ENCODE peak calls at places on chromosomes 4 and X, in five cellular contexts. L is SK-N-SH, R is HepG2, G is K562, Z is NT2/D1. H is an unnamed sample.

GRCh38 chrX:2423293-2423692 is 77.5 kb downstream of the DHRSX start:
- DNase-seq in L (no peak), R (no peak), G (no peak), Z (no peak), H (no peak)

GRCh38 chrX:18983711-18984380 is at the start of gene PHKA2:
- DNase-seq in L (peak), R (peak), G (peak), Z (peak), H (peak)

GRCh38 chr4:115763051-115763450 is 649.6 kb upstream of the NDST4 start:
- DNase-seq in L (no peak), R (no peak), G (no peak), Z (no peak), H (no peak)

GRCh38 chr4:24403263-24403662 is 181.1 kb downstream of the DHX15 start:
- DNase-seq in L (no peak), R (no peak), G (no peak), Z (no peak), H (no peak)

GRCh38 chrX:39491548-39492297 is 606.0 kb downstream of the BCOR start:
- DNase-seq in L (no peak), R (no peak), G (peak), Z (no peak), H (no peak)

GRCh38 chr4:158053086-158053485 is 119.7 kb downstream of the GASK1B start:
- DNase-seq in L (no peak), R (no peak), G (no peak), Z (no peak), H (no peak)

GRCh38 chr4:74793757-74794340 is 474 bp downstream of the BTC start:
- DNase-seq in L (peak), R (peak), G (no peak), Z (peak), H (peak)

GRCh38 chrX:38870386-38870895 is 69.2 kb downstream of the MID1IP1 start:
- DNase-seq in L (no peak), R (no peak), G (peak), Z (peak), H (no peak)

GRCh38 chr4:8524595-8525382 is 55.4 kb upstream of the GPR78 start:
- DNase-seq in L (no peak), R (no peak), G (no peak), Z (no peak), H (no peak)

GRCh38 chr4:175813841-175814240 is 1.8 kb upstream of the GPM6A start:
- DNase-seq in L (no peak), R (no peak), G (no peak), Z (no peak), H (no peak)

GRCh38 chr4:52750819-52751348 is 341 bp downstream of the ERVMER34-1 start:
- DNase-seq in L (no peak), R (no peak), G (no peak), Z (no peak), H (peak)

GRCh38 chrX:136880003-136880451 is 498 bp downstream of the RBMX start:
- DNase-seq in L (peak), R (no peak), G (peak), Z (no peak), H (no peak)

GRCh38 chr4:157781361-157781760 is 391.5 kb downstream of the GASK1B start:
- DNase-seq in L (no peak), R (no peak), G (no peak), Z (no peak), H (no peak)

GRCh38 chr4:6720202-6720699 is 4.3 kb downstream of the BLOC1S4 start:
- DNase-seq in L (peak), R (peak), G (peak), Z (no peak), H (no peak)

GRCh38 chr4:185933078-185933581 is 121.1 kb upstream of the SORBS2 start:
- DNase-seq in L (no peak), R (no peak), G (no peak), Z (no peak), H (no peak)

GRCh38 chr4:159070742-159071141 is 32.1 kb upstream of the RAPGEF2 start:
- DNase-seq in L (no peak), R (no peak), G (no peak), Z (no peak), H (no peak)

GRCh38 chr4:152959080-152959479 is 23.0 kb downstream of the FHDC1 start:
- DNase-seq in L (no peak), R (peak), G (no peak), Z (no peak), H (no peak)

GRCh38 chr4:93018243-93018642 is 714.5 kb downstream of the GRID2 start:
- DNase-seq in L (no peak), R (no peak), G (no peak), Z (no peak), H (no peak)

GRCh38 chrX:2692221-2693122 is 1.4 kb downstream of the CD99 start:
- DNase-seq in L (peak), R (no peak), G (peak), Z (no peak), H (no peak)

GRCh38 chr4:6221296-6221850 is 21.0 kb upstream of the JAKMIP1 start:
- DNase-seq in L (no peak), R (no peak), G (no peak), Z (no peak), H (no peak)

GRCh38 chrX:81301877-81302276 is 100.0 kb downstream of the SH3BGRL start:
- DNase-seq in L (no peak), R (no peak), G (no peak), Z (no peak), H (no peak)

GRCh38 chrX:34875204-34875603 is 67.4 kb upstream of the FAM47B start:
- DNase-seq in L (no peak), R (no peak), G (no peak), Z (no peak), H (no peak)

GRCh38 chrX:140572724-140573123 is 67.9 kb upstream of the SOX3 start:
- DNase-seq in L (peak), R (peak), G (peak), Z (peak), H (peak)

GRCh38 chr4:139642364-139642763 is 23.3 kb upstream of the MGST2 start:
- DNase-seq in L (no peak), R (no peak), G (no peak), Z (no peak), H (no peak)

GRCh38 chr4:8583655-8584025 is 3.4 kb downstream of the GPR78 start:
- DNase-seq in L (no peak), R (no peak), G (no peak), Z (no peak), H (no peak)

GRCh38 chr4:78682090-78682489 is 94.1 kb upstream of the BMP2K start:
- DNase-seq in L (no peak), R (no peak), G (no peak), Z (no peak), H (no peak)

GRCh38 chrX:72079607-72080006 is 52.1 kb downstream of the RTL5 start:
- DNase-seq in L (no peak), R (no peak), G (no peak), Z (no peak), H (no peak)

GRCh38 chrX:312621-313331 is 5.8 kb downstream of the GTPBP6 start:
- DNase-seq in L (no peak), R (no peak), G (no peak), Z (no peak), H (no peak)

GRCh38 chr4:78652282-78652876 is 100.8 kb downstream of the ANXA3 start:
- DNase-seq in L (no peak), R (no peak), G (no peak), Z (no peak), H (no peak)

GRCh38 chr4:80155286-80155982 is 41.9 kb upstream of the PRDM8 start:
- DNase-seq in L (no peak), R (no peak), G (no peak), Z (no peak), H (no peak)

GRCh38 chr4:31104596-31104995 is 384.4 kb downstream of the PCDH7 start:
- DNase-seq in L (no peak), R (no peak), G (no peak), Z (no peak), H (no peak)

GRCh38 chr4:182206916-182207315 is 36.3 kb upstream of the TENM3 start:
- DNase-seq in L (no peak), R (no peak), G (no peak), Z (no peak), H (no peak)

GRCh38 chr4:185457136-185457535 is 14.4 kb downstream of the CCDC110 start:
- DNase-seq in L (no peak), R (no peak), G (no peak), Z (no peak), H (no peak)

GRCh38 chrX:15320297-15320696 is 4.9 kb upstream of the ASB11 start:
- DNase-seq in L (no peak), R (no peak), G (no peak), Z (no peak), H (no peak)

GRCh38 chr4:145451895-145452294 is 29.8 kb upstream of the SMAD1 start:
- DNase-seq in L (no peak), R (no peak), G (no peak), Z (no peak), H (no peak)

GRCh38 chr4:21077967-21078366 is 377.7 kb downstream of the PACRGL start:
- DNase-seq in L (no peak), R (no peak), G (no peak), Z (no peak), H (no peak)
- TF ChIP-seq YY1 in L (no peak), R (no peak), G (no peak), Z (no peak), H (no peak)

GRCh38 chrX:110081740-110082139 is 78.8 kb downstream of the TMEM164 start:
- DNase-seq in L (no peak), R (no peak), G (no peak), Z (no peak), H (no peak)
- TF ChIP-seq YY1 in L (no peak), R (no peak), G (no peak), Z (no peak), H (no peak)

DNA sequence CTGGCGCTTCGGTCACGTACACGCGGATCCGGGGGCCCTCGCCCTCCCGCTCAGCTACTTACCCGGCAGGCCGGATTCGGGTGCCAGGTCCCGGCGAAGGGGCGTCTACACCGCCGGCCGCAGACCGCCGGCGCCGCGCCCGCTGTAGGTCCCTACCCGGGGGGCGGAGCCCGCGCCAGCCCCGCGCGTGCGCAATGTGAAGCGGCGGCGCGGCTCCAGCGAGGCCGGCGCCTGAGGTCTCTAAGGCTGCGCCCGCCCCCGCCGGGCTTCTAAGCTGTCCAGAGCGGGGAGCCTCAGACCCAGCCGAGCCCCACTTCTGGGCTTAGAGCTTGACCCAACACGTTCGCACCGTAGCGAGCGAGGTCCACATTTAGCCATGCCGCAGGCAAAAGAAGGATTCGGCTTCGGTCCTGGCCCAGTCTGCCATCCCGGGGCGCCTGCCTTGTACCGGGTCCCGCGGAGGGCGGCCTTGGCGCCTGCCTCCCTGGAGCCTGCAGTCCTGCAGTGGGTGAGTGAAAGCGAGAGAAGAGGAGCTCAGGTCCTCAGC is at the start of gene ZNF518B:
- DNase-seq in L (peak), R (no peak), G (peak), Z (peak), H (no peak)
- TF ChIP-seq YY1 in L (no peak), R (no peak), G (no peak), Z (no peak), H (no peak)

GRCh38 chr4:3122081-3122563 is 47.6 kb downstream of the HTT start:
- DNase-seq in L (no peak), R (no peak), G (no peak), Z (no peak), H (no peak)
- TF ChIP-seq YY1 in L (no peak), R (no peak), G (no peak), Z (no peak), H (no peak)

GRCh38 chr4:110735691-110736090 is 112.8 kb upstream of the PITX2 start:
- DNase-seq in L (no peak), R (no peak), G (no peak), Z (no peak), H (no peak)
- TF ChIP-seq YY1 in L (no peak), R (no peak), G (no peak), Z (no peak), H (no peak)